ENCODE peak calls at places on chromosomes 16 and 17, in nine cellular contexts. A is GM13977; F is astrocyte of the cerebellum; Q is IMR-90; N is ascending aorta; U is CD8-positive, alpha-beta T cell; D is endothelial cell of umbilical vein; M is left ventricle myocardium inferior; I is RWPE1. T is an unnamed sample.

GRCh38 chr16:4566144-4566543 is 10.0 kb downstream of the C16orf96 start:
- DNase-seq in Q (no peak), M (no peak), I (no peak), U (no peak), N (no peak), D (no peak), F (no peak), A (no peak), T (no peak)

GRCh38 chr16:4314532-4315184 is 1.2 kb upstream of the GLIS2 start:
- DNase-seq in Q (peak), F (no peak), D (peak), I (no peak), U (no peak), M (no peak), N (no peak), A (no peak), T (peak)

GRCh38 chr16:77172964-77173363 is 18.0 kb upstream of the MON1B start:
- DNase-seq in N (no peak), Q (no peak), A (no peak), I (no peak), M (no peak), U (no peak), F (no peak), D (peak), T (peak)

GRCh38 chr17:50359005-50359699 is 13.2 kb downstream of the XYLT2 start:
- DNase-seq in M (no peak), F (no peak), U (no peak), Q (no peak), I (no peak), D (no peak), A (no peak), N (no peak), T (no peak)

GRCh38 chr16:85216522-85217375 is 104.5 kb upstream of the CIBAR2 start:
- DNase-seq in I (no peak), Q (no peak), F (no peak), U (no peak), N (no peak), M (no peak), D (no peak), A (peak), T (no peak)

GRCh38 chr17:41415833-41416335 is 8.5 kb downstream of the KRT37 start:
- DNase-seq in I (no peak), U (no peak), Q (peak), N (no peak), D (no peak), A (no peak), M (no peak), F (no peak), T (no peak)

GRCh38 chr16:87431926-87432325 is 39.8 kb downstream of the MAP1LC3B start:
- DNase-seq in M (no peak), D (no peak), N (no peak), U (no peak), F (peak), Q (peak), I (peak), A (no peak), T (peak)

GRCh38 chr17:32927724-32928526 is at the start of gene TMEM98:
- DNase-seq in M (peak), Q (peak), A (peak), D (no peak), N (no peak), F (no peak), U (no peak), I (no peak), T (no peak)

GRCh38 chr17:7294614-7295153 is at the start of gene YBX2:
- DNase-seq in D (peak), M (peak), I (peak), A (peak), Q (peak), U (peak), N (no peak), F (no peak), T (no peak)

GRCh38 chr16:22098538-22099255 is 6.4 kb downstream of the VWA3A start:
- DNase-seq in Q (peak), F (peak), U (no peak), D (peak), I (peak), A (peak), M (no peak), N (no peak), T (peak)
- TF ChIP-seq CTCF in Q (peak), F (peak), U (peak), D (peak), I (peak), A (peak), M (peak), N (peak), T (peak)

GRCh38 chr17:35769895-35770486 is 9.3 kb downstream of the C17orf50 start:
- DNase-seq in F (no peak), Q (no peak), A (no peak), D (no peak), I (no peak), U (no peak), N (no peak), M (no peak), T (no peak)
- TF ChIP-seq CTCF in F (peak), Q (peak), A (peak), D (no peak), I (peak), U (no peak), N (no peak), M (no peak), T (no peak)

GRCh38 chr17:10398352-10398751 is 23.4 kb downstream of the MYH8 start:
- DNase-seq in N (no peak), Q (no peak), A (no peak), D (no peak), M (no peak), F (no peak), I (no peak), U (no peak), T (no peak)
- TF ChIP-seq CTCF in N (no peak), Q (no peak), A (no peak), D (no peak), M (no peak), F (no peak), I (no peak), U (no peak), T (no peak)

GRCh38 chr16:1822801-1823200 is 3.8 kb downstream of the HAGH start:
- DNase-seq in D (no peak), Q (no peak), F (no peak), N (no peak), U (no peak), I (no peak), M (no peak), A (no peak), T (no peak)

GRCh38 chr16:1825381-1825863 is 1.2 kb downstream of the HAGH start:
- DNase-seq in M (no peak), D (no peak), U (no peak), F (no peak), A (no peak), Q (no peak), I (no peak), N (no peak), T (no peak)

GRCh38 chr16:1821861-1822611 is 4.6 kb downstream of the HAGH start:
- DNase-seq in I (no peak), D (no peak), A (no peak), U (no peak), M (no peak), F (no peak), N (no peak), Q (no peak), T (no peak)

GRCh38 chr16:1825864-1826690 is 548 bp downstream of the HAGH start:
- DNase-seq in Q (peak), A (peak), M (peak), U (peak), I (no peak), F (no peak), N (no peak), D (peak), T (peak)

GRCh38 chr16:1823821-1824220 is 2.8 kb downstream of the HAGH start:
- DNase-seq in F (no peak), A (no peak), D (peak), Q (peak), I (peak), M (peak), N (no peak), U (no peak), T (peak)
- TF ChIP-seq CTCF in F (no peak), A (peak), D (no peak), Q (peak), I (peak), M (no peak), N (no peak), U (no peak), T (no peak)

DNA sequence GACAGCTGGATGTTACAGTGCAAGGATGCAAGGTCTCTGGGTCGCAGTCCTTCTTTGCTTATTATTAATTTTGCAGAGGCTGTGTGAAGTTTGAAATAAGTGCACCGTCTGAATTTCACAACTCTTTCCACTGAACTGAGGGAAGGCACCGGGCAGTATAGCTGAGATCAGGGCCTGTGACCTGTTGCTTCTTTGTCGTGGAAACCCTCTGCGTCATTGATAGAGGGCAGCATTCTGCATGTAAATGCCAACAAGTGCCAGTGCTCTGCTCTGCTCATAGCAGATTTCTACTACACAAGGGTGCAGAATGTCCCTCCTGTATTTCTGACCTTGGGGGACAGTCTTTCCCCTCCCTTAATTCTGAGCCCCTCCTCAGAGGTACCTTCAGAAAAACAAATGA is 26.0 kb downstream of the CD300LF start:
- DNase-seq in A (no peak), I (no peak), D (no peak), F (no peak), U (no peak), N (no peak), Q (no peak), M (no peak), T (no peak)
- TF ChIP-seq CTCF in A (no peak), I (no peak), D (no peak), F (no peak), U (no peak), N (no peak), Q (no peak), M (no peak), T (no peak)

GRCh38 chr16:496097-496886 is 31.2 kb upstream of the CAPN15 start:
- DNase-seq in M (no peak), A (no peak), D (peak), Q (no peak), F (no peak), N (no peak), U (no peak), I (no peak), T (no peak)

GRCh38 chr16:497258-497657 is 30.3 kb upstream of the CAPN15 start:
- DNase-seq in M (no peak), U (no peak), A (no peak), D (no peak), F (no peak), N (no peak), Q (no peak), I (no peak), T (no peak)

GRCh38 chr16:492211-492875 is 35.2 kb upstream of the CAPN15 start:
- DNase-seq in D (no peak), N (no peak), U (no peak), F (no peak), M (no peak), I (no peak), Q (no peak), A (no peak), T (no peak)

GRCh38 chr16:491225-491919 is 36.1 kb upstream of the CAPN15 start:
- DNase-seq in F (no peak), D (no peak), U (no peak), A (no peak), I (no peak), M (no peak), N (no peak), Q (no peak), T (no peak)

DNA sequence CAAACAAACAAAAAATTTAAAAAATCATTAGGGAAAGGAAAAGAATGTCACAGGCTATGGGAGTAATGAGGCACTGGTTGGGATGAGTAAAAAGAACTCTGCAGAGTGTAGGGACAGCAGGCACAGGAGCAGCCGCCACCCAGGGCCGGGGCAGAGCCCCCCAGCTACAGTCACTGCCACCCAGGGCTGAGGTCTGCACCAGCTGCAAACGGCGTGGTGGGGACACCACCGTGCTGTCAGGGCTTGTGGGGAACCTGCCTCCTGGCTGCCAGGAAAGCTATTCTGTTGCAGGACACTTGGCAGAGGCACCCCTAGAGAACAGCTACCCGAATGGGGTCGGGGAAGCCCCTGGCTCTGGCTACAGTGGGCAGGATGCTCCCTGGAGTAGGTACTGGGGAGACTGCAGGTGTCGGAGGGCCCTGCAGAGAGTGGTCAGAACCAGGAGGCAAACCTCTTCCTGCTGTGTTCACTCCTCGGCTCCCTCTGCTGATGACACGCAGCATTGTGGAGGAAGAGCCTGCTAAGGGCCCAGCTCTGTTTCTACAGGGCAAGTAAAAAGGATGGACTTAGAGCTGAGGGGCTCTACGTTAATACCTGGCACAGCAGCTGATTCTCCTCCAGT is 32.3 kb upstream of the CAPN15 start:
- DNase-seq in U (no peak), Q (peak), A (peak), M (no peak), N (no peak), F (no peak), D (peak), I (peak), T (peak)
- TF ChIP-seq CTCF in U (no peak), Q (peak), A (peak), M (peak), N (no peak), F (peak), D (peak), I (peak), T (peak)

T was measured in fibroblast of mammary gland.